ENCODE peak calls at places on chromosome X, in six cellular contexts. M is T follicular helper cell, P is AML-193, V is NCI-H460, R is SK-MEL-5, N is SK-N-MC. A is an unnamed sample.

GRCh38 chrX:1443496-1444075 is 9.1 kb downstream of the ASMTL start:
- DNase-seq in R (no peak), P (no peak), M (no peak), V (no peak), N (no peak), A (no peak)

GRCh38 chrX:10926404-10926803 is 184.7 kb upstream of the HCCS start:
- DNase-seq in R (no peak), P (no peak), M (no peak), V (no peak), N (no peak), A (no peak)

GRCh38 chrX:108270280-108270679 is 167.9 kb downstream of the COL4A6 start:
- DNase-seq in N (no peak), V (no peak), M (no peak), P (no peak), R (no peak), A (no peak)

GRCh38 chrX:16838202-16839066 is 31.7 kb downstream of the RBBP7 start:
- DNase-seq in V (peak; percentile 62), R (no peak), M (no peak), P (no peak), N (no peak), A (peak; percentile 74)

GRCh38 chrX:37796805-37797204 is 16.9 kb downstream of the CYBB start:
- DNase-seq in P (peak; percentile 67), M (no peak), R (no peak), N (no peak), V (no peak), A (no peak)

GRCh38 chrX:103847174-103847870 is 15.3 kb upstream of the RAB9B start:
- DNase-seq in R (peak; percentile 2), P (no peak), M (no peak), N (no peak), V (no peak), A (peak; percentile 61)

GRCh38 chrX:39645059-39645895 is 452.5 kb downstream of the BCOR start:
- DNase-seq in M (no peak), P (no peak), N (peak; percentile 61), R (no peak), V (no peak), A (peak; percentile 45)

GRCh38 chrX:31353095-31353494 is 281.3 kb upstream of the FTHL17 start:
- DNase-seq in N (no peak), M (no peak), R (peak; percentile 69), P (no peak), V (peak; percentile 8), A (peak; percentile 87)

GRCh38 chrX:103780701-103781402 is 4.2 kb downstream of the PLP1 start:
- DNase-seq in N (no peak), P (no peak), M (no peak), R (peak; percentile 93), V (no peak), A (no peak)

A was measured in ELR.